ENCODE peak calls at places on chromosomes 1 and 21, in ten cellular contexts. N, E, W, J, V, R, Z, L, T and K are unnamed samples.

GRCh38 chr1:217718873-217719272 is 87.7 kb downstream of the SPATA17 start:
- DNase-seq in R (no peak), T (no peak), N (no peak), L (no peak), J (no peak), E (no peak), V (no peak), Z (no peak), W (no peak), K (no peak)

GRCh38 chr1:24517898-24518297 is 15.3 kb downstream of the RCAN3 start:
- DNase-seq in J (no peak), W (no peak), T (no peak), V (no peak), L (no peak), Z (no peak), R (no peak), N (no peak), E (no peak), K (no peak)

GRCh38 chr1:115089443-115090340 is at the start of gene TSPAN2:
- DNase-seq in T (peak; percentile 20), V (peak; percentile 48), N (no peak), Z (peak; percentile 91), R (peak; percentile 90), W (peak; percentile 47), L (peak; percentile 45), E (no peak), J (peak; percentile 69), K (peak; percentile 87)

GRCh38 chr1:22291494-22291893 is 148.6 kb upstream of the WNT4 start:
- DNase-seq in N (no peak), V (no peak), R (no peak), T (no peak), E (no peak), L (no peak), J (no peak), Z (no peak), W (no peak), K (peak; percentile 15)

GRCh38 chr1:183090386-183091006 is 67.3 kb downstream of the LAMC1 start:
- DNase-seq in T (no peak), N (peak; percentile 82), R (peak; percentile 74), E (peak; percentile 80), Z (peak; percentile 82), L (no peak), V (no peak), J (no peak), W (no peak), K (no peak)

GRCh38 chr1:118963138-118963455 is 25.0 kb downstream of the TBX15 start:
- DNase-seq in T (no peak), Z (no peak), W (no peak), R (no peak), N (no peak), J (no peak), E (no peak), V (no peak), L (no peak), K (no peak)

GRCh38 chr1:42847111-42847580 is 733 bp downstream of the ZNF691 start:
- DNase-seq in R (no peak), N (no peak), W (no peak), V (no peak), J (no peak), T (no peak), E (no peak), L (no peak), Z (no peak), K (no peak)

GRCh38 chr1:10664251-10664650 is 132.2 kb downstream of the CASZ1 start:
- DNase-seq in W (no peak), J (no peak), T (no peak), E (no peak), V (no peak), Z (peak; percentile 83), L (no peak), N (no peak), R (peak; percentile 70), K (no peak)

GRCh38 chr1:36520056-36520455 is 37.3 kb upstream of the CSF3R start:
- DNase-seq in N (no peak), V (no peak), W (no peak), E (no peak), Z (no peak), T (no peak), R (no peak), L (no peak), J (no peak), K (no peak)

GRCh38 chr1:59750612-59751395 is 63.9 kb upstream of the HOOK1 start:
- DNase-seq in R (no peak), T (no peak), L (no peak), J (no peak), Z (peak; percentile 51), V (no peak), N (no peak), W (no peak), E (peak; percentile 76), K (no peak)

GRCh38 chr1:63873751-63874150 is 99.9 kb downstream of the ROR1 start:
- DNase-seq in V (no peak), N (no peak), L (no peak), W (no peak), E (no peak), R (no peak), T (no peak), Z (no peak), J (no peak), K (no peak)

GRCh38 chr1:115507256-115507589 is 134.5 kb upstream of the VANGL1 start:
- DNase-seq in Z (peak; percentile 22), L (no peak), T (no peak), W (no peak), N (no peak), E (peak; percentile 50), R (no peak), V (no peak), J (no peak), K (no peak)

GRCh38 chr1:215475719-215476525 is 91.2 kb upstream of the KCTD3 start:
- DNase-seq in W (no peak), N (no peak), T (no peak), V (no peak), Z (no peak), L (no peak), E (peak; percentile 44), J (no peak), R (no peak), K (no peak)

GRCh38 chr1:115336741-115337140 is 1.3 kb downstream of the NGF start:
- DNase-seq in Z (no peak), T (no peak), N (no peak), V (no peak), W (no peak), J (no peak), E (no peak), L (no peak), R (no peak), K (no peak)

GRCh38 chr1:112744019-112744578 is 29.0 kb upstream of the PPM1J start:
- DNase-seq in E (peak; percentile 16), Z (peak; percentile 48), L (no peak), R (no peak), T (no peak), W (no peak), V (no peak), N (no peak), J (no peak), K (peak; percentile 73)

GRCh38 chr1:12511128-12511484 is 106.9 kb downstream of the DHRS3 start:
- DNase-seq in W (no peak), E (no peak), T (no peak), L (no peak), Z (peak; percentile 49), J (no peak), N (no peak), V (no peak), R (no peak), K (no peak)

GRCh38 chr1:204962742-204963632 is 80.0 kb upstream of the CNTN2 start:
- DNase-seq in V (no peak), Z (peak; percentile 66), J (no peak), T (no peak), W (no peak), E (no peak), R (no peak), L (no peak), N (peak; percentile 67), K (no peak)

GRCh38 chr1:113396585-113396984 is 6.3 kb downstream of the MAGI3 start:
- DNase-seq in N (peak; percentile 45), Z (no peak), L (no peak), V (no peak), W (no peak), T (no peak), E (peak; percentile 35), R (no peak), J (no peak), K (no peak)

GRCh38 chr21:42356680-42357079 is 5.9 kb upstream of the TFF2 start:
- DNase-seq in W (no peak), T (no peak), E (no peak), R (no peak), L (peak; percentile 34), N (no peak), V (no peak), Z (no peak), J (no peak), K (peak; percentile 2)

GRCh38 chr1:146036990-146037646 is 15.6 kb upstream of the HJV start:
- DNase-seq in L (peak; percentile 89), V (peak; percentile 54), J (peak; percentile 42), W (peak; percentile 79), Z (peak; percentile 92), E (peak; percentile 84), T (peak; percentile 40), R (peak; percentile 85), N (peak; percentile 85), K (peak; percentile 86)

GRCh38 chr1:185453496-185454192 is 136.6 kb upstream of the IVNS1ABP start:
- DNase-seq in Z (no peak), J (no peak), E (peak; percentile 3), V (no peak), N (no peak), R (no peak), L (no peak), W (no peak), T (no peak), K (no peak)

GRCh38 chr1:108057536-108057935 is 92.6 kb upstream of the VAV3 start:
- DNase-seq in T (no peak), E (no peak), V (no peak), N (no peak), Z (peak; percentile 73), W (no peak), L (no peak), R (peak; percentile 56), J (no peak), K (no peak)

GRCh38 chr1:8096105-8097011 is 70.2 kb upstream of the ERRFI1 start:
- DNase-seq in W (no peak), Z (no peak), R (no peak), T (no peak), V (no peak), N (peak; percentile 23), J (no peak), L (no peak), E (peak; percentile 76), K (no peak)

GRCh38 chr1:230858918-230859819 is 9.2 kb downstream of the C1orf198 start:
- DNase-seq in R (no peak), L (no peak), W (no peak), Z (no peak), V (no peak), E (no peak), J (no peak), N (no peak), T (no peak), K (peak; percentile 70)